ENCODE peak calls at places on chromosomes 7 and 10, in five cellular contexts. R, C, S, U and M are unnamed samples. For H3K27me3, the result is how much of the 10 kb centered on the place peaks cover.

GRCh38 chr7:34061175-34061574 is 155.8 kb downstream of the BMPER start:
- DNase-seq in R (no peak), U (peak), C (no peak), S (peak), M (peak)

GRCh38 chr7:149474309-149475120 is 13.7 kb upstream of the ZNF777 start:
- DNase-seq in U (no peak), R (no peak), S (no peak), C (no peak), M (no peak)

GRCh38 chr7:36625247-36625646 is 99.0 kb downstream of the AOAH start:
- DNase-seq in R (no peak), U (no peak), S (no peak), C (no peak), M (no peak)

GRCh38 chr7:74479961-74480829 is 26.5 kb downstream of the GTF2IRD1 start:
- DNase-seq in U (peak), S (peak), R (peak), C (peak), M (peak)

GRCh38 chr10:97463363-97464132 is 17.6 kb downstream of the ZDHHC16 start:
- DNase-seq in S (peak), U (peak), C (peak), R (peak), M (peak)

GRCh38 chr10:71025535-71025934 is 137.2 kb upstream of the PCBD1 start:
- DNase-seq in R (no peak), S (no peak), C (peak), U (no peak), M (no peak)

GRCh38 chr7:107386543-107386900 is 83.3 kb upstream of the GPR22 start:
- DNase-seq in R (no peak), S (no peak), C (no peak), U (peak), M (no peak)

GRCh38 chr10:103450201-103450695 is 1.9 kb downstream of the CALHM2 start:
- DNase-seq in U (no peak), R (no peak), C (no peak), S (no peak), M (no peak)

GRCh38 chr7:51471199-51472016 is 154.8 kb upstream of the COBL start:
- DNase-seq in C (peak), U (no peak), R (peak), S (no peak), M (no peak)

GRCh38 chr10:113221756-113222168 is 271.7 kb downstream of the TCF7L2 start:
- DNase-seq in C (peak), S (no peak), U (peak), R (no peak), M (no peak)

GRCh38 chr7:45020915-45021314 is 20.9 kb downstream of the CCM2 start:
- DNase-seq in R (no peak), S (no peak), U (no peak), C (no peak), M (no peak)

GRCh38 chr10:130160775-130161174 is 24.6 kb downstream of the GLRX3 start:
- DNase-seq in C (no peak), R (no peak), S (peak), U (peak), M (no peak)

GRCh38 chr10:83886871-83887270 is 252.4 kb upstream of the GHITM start:
- DNase-seq in R (no peak), U (no peak), C (no peak), S (no peak), M (no peak)

GRCh38 chr10:28679941-28680752 is 2.8 kb downstream of the BAMBI start:
- DNase-seq in R (no peak), C (no peak), S (no peak), U (peak), M (no peak)

GRCh38 chr7:104548861-104549260 is 220.5 kb downstream of the LHFPL3 start:
- DNase-seq in C (no peak), R (no peak), S (no peak), U (no peak), M (no peak)

GRCh38 chr10:73906524-73907447 is 4.1 kb upstream of the PLAU start:
- DNase-seq in U (peak), R (peak), C (peak), S (peak), M (peak)

DNA sequence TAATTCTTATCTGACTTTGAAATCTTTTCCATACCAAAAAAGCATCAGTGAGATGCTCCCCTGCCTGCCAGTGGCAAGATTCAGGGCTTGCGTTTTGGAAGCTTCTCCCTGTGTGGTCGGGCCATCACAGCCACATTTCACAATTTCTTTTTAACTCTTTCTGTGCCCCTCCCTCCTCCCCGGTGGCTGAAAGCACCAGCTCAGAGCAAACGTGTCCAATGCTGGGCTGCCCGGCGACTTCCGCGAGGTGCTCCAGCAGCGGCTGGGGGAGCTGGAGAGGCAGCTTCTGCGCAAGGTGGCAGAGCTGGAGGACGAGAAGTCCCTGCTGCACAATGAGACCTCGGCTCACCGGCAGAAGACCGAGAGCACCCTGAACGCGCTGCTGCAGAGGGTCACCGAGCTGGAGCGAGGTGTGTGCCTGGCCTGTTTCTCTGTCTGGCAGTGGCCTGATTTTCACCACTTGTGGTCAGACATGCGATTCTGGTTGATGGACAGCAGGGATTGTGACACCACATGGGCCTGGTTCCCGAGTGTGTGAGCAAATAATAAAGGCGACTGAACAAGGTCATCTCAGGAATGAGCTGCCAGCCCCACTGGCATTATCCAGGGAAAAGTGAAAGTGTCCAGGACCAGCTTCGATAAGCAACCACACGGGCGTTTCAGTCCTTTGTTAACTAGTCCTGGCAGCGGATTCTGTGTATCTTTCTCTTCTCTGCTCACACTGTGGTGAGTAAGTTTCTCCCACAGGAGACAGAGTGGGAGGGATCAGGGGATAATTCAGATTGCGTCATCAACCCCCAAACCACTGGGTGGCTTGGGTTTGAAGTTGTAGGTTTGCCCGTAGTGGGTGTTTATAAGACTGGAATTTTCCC is 2.6 kb downstream of the NPTX2 start:
- DNase-seq in C (peak), S (peak), R (no peak), U (no peak), M (no peak)
- H3K27me3 ChIP-seq in C (under half), S (under half), R (half or more), U (half or more), M (under half)

GRCh38 chr10:120581496-120581895 is 124.5 kb downstream of the PLPP4 start:
- DNase-seq in U (no peak), R (no peak), S (no peak), C (peak), M (no peak)
- H2AFZ ChIP-seq in U (no peak), R (no peak), S (peak), C (no peak), M (no peak)

DNA sequence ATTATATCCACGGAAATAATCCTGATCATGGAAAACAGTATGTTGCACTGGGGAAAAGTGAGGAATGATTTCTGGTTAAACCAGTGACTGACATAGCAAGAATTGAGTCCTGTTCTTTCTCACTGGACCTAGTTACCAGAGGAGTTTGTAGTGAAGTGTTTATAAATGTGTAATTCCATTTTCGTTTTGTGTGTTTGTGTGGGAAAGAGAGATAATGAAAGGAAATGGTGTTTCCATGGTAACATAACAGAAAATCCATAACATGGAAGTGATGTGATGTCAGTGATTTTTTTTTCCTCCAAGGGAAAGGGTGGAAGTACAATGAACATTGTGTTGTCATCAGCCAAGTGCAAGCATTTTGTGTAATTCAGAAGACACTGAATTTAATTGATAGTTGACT is 283.9 kb downstream of the PLXDC2 start:
- DNase-seq in S (peak), R (no peak), C (no peak), U (peak), M (peak)
- H2BK5ac ChIP-seq in S (no peak), R (no peak), C (no peak), U (no peak), M (no peak)

GRCh38 chr10:79239930-79240713 is 107.1 kb upstream of the PPIF start:
- DNase-seq in U (peak), R (peak), C (peak), S (no peak), M (peak)

GRCh38 chr10:79237801-79238520 is 109.3 kb upstream of the PPIF start:
- DNase-seq in R (no peak), S (no peak), U (no peak), C (no peak), M (peak)

GRCh38 chr10:79241629-79241989 is 105.7 kb upstream of the PPIF start:
- DNase-seq in R (no peak), S (no peak), U (no peak), C (no peak), M (no peak)

GRCh38 chr10:79238606-79239005 is 108.7 kb upstream of the PPIF start:
- DNase-seq in U (no peak), S (peak), C (no peak), R (no peak), M (peak)

GRCh38 chr10:79239275-79239779 is 107.9 kb upstream of the PPIF start:
- DNase-seq in R (peak), U (peak), S (peak), C (peak), M (peak)
- H3K27me3 ChIP-seq in R (under half), U (under half), S (under half), C (half or more), M (under half)

GRCh38 chr7:84701524-84702306 is 485.1 kb downstream of the SEMA3D start:
- DNase-seq in S (peak), R (no peak), U (peak), C (no peak), M (peak)
- H2AFZ ChIP-seq in S (no peak), R (peak), U (no peak), C (no peak), M (no peak)

GRCh38 chr10:125137601-125138438 is 22.5 kb downstream of the CTBP2 start:
- DNase-seq in U (no peak), R (no peak), C (no peak), S (no peak), M (no peak)
- H2BK5ac ChIP-seq in U (no peak), R (no peak), C (no peak), S (no peak), M (no peak)

DNA sequence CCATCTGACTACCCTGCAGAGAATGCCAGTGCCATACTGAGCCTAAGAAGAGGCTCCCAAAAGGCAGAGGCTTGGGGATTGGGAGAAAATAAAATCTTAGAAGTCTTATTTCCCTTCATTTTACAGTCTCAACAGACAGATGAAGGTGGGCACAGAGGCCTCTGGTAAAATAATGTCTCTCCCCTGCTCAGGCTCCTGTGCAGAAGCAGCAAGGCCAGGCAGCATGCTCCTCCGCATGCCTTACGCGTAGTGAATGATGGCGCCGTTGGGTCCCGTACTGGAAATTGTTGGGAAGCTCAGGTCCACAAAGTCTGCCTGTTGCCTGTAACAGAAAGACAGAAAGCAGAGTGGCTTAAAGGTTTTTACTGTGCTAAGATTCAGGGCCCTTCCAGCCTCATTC is 45.8 kb downstream of the XPNPEP1 start:
- DNase-seq in C (no peak), U (no peak), S (no peak), R (no peak), M (no peak)
- H3K27me3 ChIP-seq in C (under half), U (under half), S (under half), R (under half), M (under half)

GRCh38 chr10:12812541-12812940 is 189.0 kb downstream of the CCDC3 start:
- DNase-seq in R (no peak), C (no peak), S (no peak), U (no peak), M (no peak)

GRCh38 chr10:12811725-12812310 is 189.7 kb downstream of the CCDC3 start:
- DNase-seq in R (no peak), C (no peak), U (no peak), S (peak), M (no peak)

GRCh38 chr10:12819656-12820055 is 181.9 kb downstream of the CCDC3 start:
- DNase-seq in U (no peak), C (no peak), S (no peak), R (no peak), M (no peak)

GRCh38 chr10:12819071-12819470 is 182.4 kb downstream of the CCDC3 start:
- DNase-seq in R (no peak), C (no peak), U (no peak), S (no peak), M (no peak)

GRCh38 chr10:12814166-12814565 is 187.3 kb downstream of the CCDC3 start:
- DNase-seq in U (no peak), R (no peak), S (no peak), C (no peak), M (no peak)
- H2AFZ ChIP-seq in U (no peak), R (no peak), S (no peak), C (no peak), M (no peak)

DNA sequence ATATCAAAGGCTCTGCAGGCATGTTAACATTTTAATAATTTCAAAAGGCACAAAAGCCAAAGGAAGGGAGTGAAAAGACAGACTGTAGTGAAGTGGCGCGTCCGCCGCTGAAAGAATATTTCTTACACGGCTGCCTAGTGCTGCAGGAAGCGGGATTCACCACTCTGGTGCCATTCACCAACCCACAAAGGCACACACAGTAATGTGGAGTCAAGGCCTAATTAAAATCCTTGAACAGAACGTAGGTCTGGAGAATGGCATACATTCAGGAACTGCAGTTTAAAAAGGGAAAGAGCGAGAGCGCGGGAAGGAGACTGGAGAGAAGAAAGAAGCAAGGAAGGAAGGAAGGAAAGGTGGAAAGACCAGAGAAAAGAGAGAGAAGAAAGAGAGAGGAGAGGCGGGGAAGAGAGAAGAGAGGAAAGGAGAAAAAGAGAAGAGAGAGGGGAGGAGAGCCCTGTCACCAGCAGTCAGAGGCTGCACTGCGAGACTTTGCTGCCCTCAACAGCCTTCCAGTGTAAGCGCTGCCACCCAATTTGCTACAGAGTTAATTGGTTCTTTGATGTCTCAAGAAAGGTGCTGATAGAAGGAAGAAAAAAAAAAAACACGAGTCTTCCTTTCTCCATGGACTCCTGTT is 554.0 kb downstream of the MDFIC start:
- DNase-seq in S (no peak), U (peak), C (peak), R (peak), M (no peak)
- H2BK5ac ChIP-seq in S (no peak), U (no peak), C (no peak), R (no peak), M (no peak)

DNA sequence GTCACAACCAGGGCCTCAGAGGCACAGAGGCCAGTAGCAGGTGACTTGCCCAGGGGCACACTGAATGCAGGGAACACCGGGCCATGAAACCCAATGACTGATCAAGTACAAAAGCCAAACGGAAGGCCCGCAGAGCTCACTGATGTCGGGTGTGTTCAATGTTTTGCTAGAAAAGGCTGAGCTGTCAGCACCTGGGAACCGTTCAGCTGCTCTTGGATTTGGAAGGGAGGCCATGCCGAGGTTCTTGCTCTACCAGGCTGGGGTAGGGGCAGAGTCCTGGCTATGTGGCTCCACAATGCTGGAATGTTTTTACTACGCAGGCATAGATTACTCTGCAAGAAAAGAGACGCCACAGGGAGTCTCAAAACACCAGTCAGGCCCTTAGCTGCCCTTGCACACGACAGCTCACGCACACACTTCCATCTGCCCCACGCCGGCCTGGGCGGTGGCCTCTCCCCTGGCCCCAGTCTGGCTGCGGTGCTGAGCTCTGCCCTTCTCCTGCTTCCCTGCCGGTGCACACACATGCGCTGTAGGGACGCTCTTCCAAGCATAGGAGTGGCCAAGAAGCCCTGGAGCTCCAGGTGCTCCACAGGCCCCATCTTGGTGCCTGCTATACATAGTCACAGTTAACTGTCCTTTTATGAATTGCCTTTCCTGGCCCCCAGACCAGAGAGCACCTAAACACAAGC is 79.9 kb downstream of the ZRANB1 start:
- DNase-seq in S (no peak), U (no peak), C (no peak), R (no peak), M (no peak)
- H3K27me3 ChIP-seq in S (under half), U (under half), C (under half), R (under half), M (under half)